ENCODE peak calls at places on chromosomes 2 and 18, in seven cellular contexts. One of them, this sample, is unnamed.
A peak's percentile ranks its signal among the peaks of the same experiment; 100 is the strongest.

GRCh38 chr2:181143790-181144300 is 163.4 kb downstream of the UBE2E3 start:
- DNase-seq in heart left ventricle: no peak
- DNase-seq in ovary: no peak
- DNase-seq in psoas muscle: no peak
- DNase-seq in body of pancreas: no peak
- DNase-seq in brain microvascular endothelial cell: no peak
- DNase-seq in IMR-90: no peak
- DNase-seq in this sample: no peak

GRCh38 chr2:206218792-206219509 is 55.5 kb upstream of the ZDBF2 start:
- DNase-seq in brain microvascular endothelial cell: no peak
- DNase-seq in psoas muscle: no peak
- DNase-seq in body of pancreas: no peak
- DNase-seq in heart left ventricle: no peak
- DNase-seq in ovary: no peak
- DNase-seq in IMR-90: no peak
- DNase-seq in this sample: no peak

GRCh38 chr18:52936931-52937330 is 596.9 kb downstream of the DCC start:
- DNase-seq in brain microvascular endothelial cell: no peak
- DNase-seq in ovary: no peak
- DNase-seq in psoas muscle: no peak
- DNase-seq in heart left ventricle: no peak
- DNase-seq in IMR-90: no peak
- DNase-seq in body of pancreas: no peak
- DNase-seq in this sample: no peak

GRCh38 chr2:214069254-214069653 is 341.6 kb upstream of the VWC2L start:
- DNase-seq in psoas muscle: no peak
- DNase-seq in body of pancreas: no peak
- DNase-seq in ovary: no peak
- DNase-seq in IMR-90: peak; percentile 93
- DNase-seq in heart left ventricle: no peak
- DNase-seq in brain microvascular endothelial cell: peak; percentile 96
- DNase-seq in this sample: peak; percentile 98

GRCh38 chr2:98926601-98927000 is 9.4 kb downstream of the CRACDL start:
- DNase-seq in psoas muscle: no peak
- DNase-seq in ovary: no peak
- DNase-seq in heart left ventricle: no peak
- DNase-seq in body of pancreas: no peak
- DNase-seq in brain microvascular endothelial cell: no peak
- DNase-seq in IMR-90: no peak
- DNase-seq in this sample: no peak

GRCh38 chr2:215171151-215171550 is 32.7 kb upstream of the ABCA12 start:
- DNase-seq in ovary: no peak
- DNase-seq in brain microvascular endothelial cell: peak; percentile 1
- DNase-seq in heart left ventricle: no peak
- DNase-seq in IMR-90: no peak
- DNase-seq in psoas muscle: no peak
- DNase-seq in body of pancreas: no peak
- DNase-seq in this sample: no peak

GRCh38 chr2:8086796-8087479 is 594.9 kb upstream of the ID2 start:
- DNase-seq in IMR-90: peak; percentile 99
- DNase-seq in heart left ventricle: no peak
- DNase-seq in ovary: no peak
- DNase-seq in brain microvascular endothelial cell: peak; percentile 94
- DNase-seq in body of pancreas: no peak
- DNase-seq in psoas muscle: no peak
- DNase-seq in this sample: peak; percentile 94

GRCh38 chr2:24970483-24971299 is 1.1 kb downstream of the DNAJC27 start:
- DNase-seq in psoas muscle: no peak
- DNase-seq in ovary: peak; percentile 17
- DNase-seq in heart left ventricle: no peak
- DNase-seq in body of pancreas: no peak
- DNase-seq in IMR-90: peak; percentile 30
- DNase-seq in brain microvascular endothelial cell: peak; percentile 12
- DNase-seq in this sample: peak; percentile 9

GRCh38 chr18:76452357-76452756 is 42.7 kb downstream of the ZNF516 start:
- DNase-seq in body of pancreas: no peak
- DNase-seq in heart left ventricle: peak; percentile 8
- DNase-seq in brain microvascular endothelial cell: peak; percentile 56
- DNase-seq in IMR-90: peak; percentile 67
- DNase-seq in psoas muscle: no peak
- DNase-seq in ovary: no peak
- DNase-seq in this sample: peak; percentile 54

GRCh38 chr18:58186258-58186948 is 142.4 kb downstream of the NEDD4L start:
- DNase-seq in psoas muscle: no peak
- DNase-seq in heart left ventricle: no peak
- DNase-seq in brain microvascular endothelial cell: peak; percentile 91
- DNase-seq in body of pancreas: peak; percentile 74
- DNase-seq in ovary: no peak
- DNase-seq in IMR-90: peak; percentile 91
- DNase-seq in this sample: peak; percentile 90

GRCh38 chr2:204881519-204882111 is 336.3 kb downstream of the PARD3B start:
- DNase-seq in heart left ventricle: no peak
- DNase-seq in brain microvascular endothelial cell: no peak
- DNase-seq in IMR-90: no peak
- DNase-seq in body of pancreas: no peak
- DNase-seq in ovary: no peak
- DNase-seq in psoas muscle: no peak
- DNase-seq in this sample: no peak

GRCh38 chr2:211181626-211182025 is 625.2 kb downstream of the CPS1 start:
- DNase-seq in psoas muscle: no peak
- DNase-seq in IMR-90: no peak
- DNase-seq in brain microvascular endothelial cell: no peak
- DNase-seq in ovary: no peak
- DNase-seq in heart left ventricle: no peak
- DNase-seq in body of pancreas: peak; percentile 6
- DNase-seq in this sample: no peak

GRCh38 chr2:220228310-220229006 is 601.0 kb downstream of the SLC4A3 start:
- DNase-seq in ovary: no peak
- DNase-seq in body of pancreas: peak; percentile 6
- DNase-seq in IMR-90: peak; percentile 99
- DNase-seq in psoas muscle: no peak
- DNase-seq in heart left ventricle: no peak
- DNase-seq in brain microvascular endothelial cell: peak; percentile 99
- DNase-seq in this sample: peak; percentile 98

GRCh38 chr2:127052068-127052770 is 54.7 kb downstream of the BIN1 start:
- DNase-seq in psoas muscle: peak; percentile 74
- DNase-seq in heart left ventricle: no peak
- DNase-seq in IMR-90: no peak
- DNase-seq in brain microvascular endothelial cell: no peak
- DNase-seq in ovary: peak; percentile 6
- DNase-seq in body of pancreas: no peak
- DNase-seq in this sample: no peak

GRCh38 chr2:70371753-70372152 is 69.9 kb upstream of the FAM136A start:
- DNase-seq in IMR-90: peak; percentile 69
- DNase-seq in brain microvascular endothelial cell: peak; percentile 34
- DNase-seq in heart left ventricle: no peak
- DNase-seq in ovary: no peak
- DNase-seq in psoas muscle: no peak
- DNase-seq in body of pancreas: no peak
- DNase-seq in this sample: peak; percentile 87

GRCh38 chr2:151183072-151183580 is 78.5 kb downstream of the RBM43 start:
- DNase-seq in psoas muscle: no peak
- DNase-seq in IMR-90: no peak
- DNase-seq in heart left ventricle: no peak
- DNase-seq in ovary: no peak
- DNase-seq in body of pancreas: no peak
- DNase-seq in brain microvascular endothelial cell: no peak
- DNase-seq in this sample: no peak

DNA sequence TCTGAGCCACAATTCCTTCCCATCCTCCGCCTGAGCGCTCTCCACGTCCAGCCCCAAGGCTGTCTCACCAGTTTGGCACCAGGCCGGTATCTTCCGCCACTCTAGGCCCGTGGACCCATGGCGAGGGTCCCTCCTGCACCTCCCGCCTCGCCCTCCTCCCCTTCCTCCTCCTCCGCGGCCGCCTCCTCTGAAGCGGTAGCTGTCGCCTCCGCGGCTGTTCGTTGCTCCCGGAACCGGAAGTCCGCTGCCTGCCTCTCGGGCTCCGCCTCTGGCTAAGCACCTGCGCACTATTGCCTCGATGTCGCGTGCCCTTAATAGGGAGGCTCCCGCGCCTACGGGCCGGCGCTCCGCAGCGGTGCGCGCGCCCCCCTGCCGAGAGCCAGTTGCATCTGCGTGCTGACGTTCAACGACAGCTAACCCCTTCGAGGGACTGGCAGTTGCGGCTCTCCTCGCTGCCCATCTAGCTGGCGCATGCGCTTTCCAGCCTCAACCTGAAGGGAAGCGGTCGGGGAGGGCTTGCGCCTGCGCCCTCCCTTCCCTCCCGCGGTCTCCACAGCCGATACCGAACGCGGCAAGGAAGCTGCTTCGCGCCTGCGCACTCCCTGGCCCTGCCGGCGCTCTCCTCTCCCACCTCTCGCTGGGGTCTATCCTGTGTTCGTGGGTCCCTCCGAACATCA is at the start of gene MBD1:
- DNase-seq in ovary: peak; percentile 98
- DNase-seq in brain microvascular endothelial cell: peak; percentile 98
- DNase-seq in IMR-90: peak; percentile 99
- DNase-seq in body of pancreas: peak; percentile 97
- DNase-seq in psoas muscle: peak; percentile 99
- DNase-seq in heart left ventricle: peak; percentile 97
- DNase-seq in this sample: peak; percentile 98
- TF ChIP-seq CTCF in ovary: peak; percentile 58
- TF ChIP-seq CTCF in brain microvascular endothelial cell: peak; percentile 34
- TF ChIP-seq CTCF in IMR-90: peak; percentile 20
- TF ChIP-seq CTCF in body of pancreas: peak; percentile 57
- TF ChIP-seq CTCF in psoas muscle: peak; percentile 32
- TF ChIP-seq CTCF in heart left ventricle: peak; percentile 26
- TF ChIP-seq CTCF in this sample: peak; percentile 70

GRCh38 chr2:42338567-42339190 is 22.3 kb downstream of the COX7A2L start:
- DNase-seq in body of pancreas: peak; percentile 38
- DNase-seq in heart left ventricle: no peak
- DNase-seq in psoas muscle: no peak
- DNase-seq in IMR-90: no peak
- DNase-seq in ovary: no peak
- DNase-seq in brain microvascular endothelial cell: no peak
- DNase-seq in this sample: no peak

GRCh38 chr2:42340938-42341636 is 19.9 kb downstream of the COX7A2L start:
- DNase-seq in psoas muscle: peak; percentile 48
- DNase-seq in body of pancreas: no peak
- DNase-seq in brain microvascular endothelial cell: no peak
- DNase-seq in ovary: no peak
- DNase-seq in heart left ventricle: no peak
- DNase-seq in IMR-90: no peak
- DNase-seq in this sample: no peak

GRCh38 chr2:42337846-42338566 is 23.0 kb downstream of the COX7A2L start:
- DNase-seq in heart left ventricle: no peak
- DNase-seq in ovary: no peak
- DNase-seq in body of pancreas: no peak
- DNase-seq in psoas muscle: no peak
- DNase-seq in brain microvascular endothelial cell: no peak
- DNase-seq in IMR-90: no peak
- DNase-seq in this sample: no peak

GRCh38 chr2:42340045-42340937 is 20.7 kb downstream of the COX7A2L start:
- DNase-seq in psoas muscle: no peak
- DNase-seq in IMR-90: no peak
- DNase-seq in body of pancreas: no peak
- DNase-seq in heart left ventricle: no peak
- DNase-seq in brain microvascular endothelial cell: no peak
- DNase-seq in ovary: no peak
- DNase-seq in this sample: no peak

DNA sequence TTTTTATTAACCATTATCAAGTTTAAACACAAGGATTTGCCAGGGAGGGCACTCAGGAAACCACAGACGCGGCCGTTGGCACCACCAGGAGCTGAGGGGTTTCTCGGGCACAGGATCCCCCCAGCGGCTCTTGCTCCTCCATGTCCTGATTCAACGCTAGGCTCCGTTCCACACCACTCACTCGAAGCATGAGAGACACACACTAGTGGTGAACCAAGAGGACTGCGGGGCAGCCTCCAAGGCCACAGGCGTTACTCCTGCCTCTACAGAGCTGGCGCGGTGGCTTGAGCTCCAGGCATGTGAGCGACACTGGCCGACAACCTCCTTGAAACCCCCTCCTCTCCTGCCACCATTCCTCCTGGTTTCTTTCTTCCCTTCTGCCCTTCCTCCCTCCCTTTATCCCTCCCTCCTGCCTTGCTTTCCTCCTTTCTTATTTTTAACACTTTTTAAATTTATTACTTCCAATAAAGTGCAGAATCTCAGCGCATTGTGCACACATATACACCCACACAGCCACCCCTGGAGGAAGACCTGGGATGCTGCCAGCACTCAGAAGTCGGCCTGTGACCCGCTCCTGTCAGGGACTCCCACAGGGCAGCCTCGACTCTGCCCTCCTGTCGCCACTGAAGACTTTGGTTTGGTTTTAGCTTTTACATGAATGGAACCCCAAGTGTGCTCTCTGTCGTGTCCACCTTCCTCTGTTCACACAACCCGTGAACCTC is 21.7 kb downstream of the COX7A2L start:
- DNase-seq in psoas muscle: no peak
- DNase-seq in IMR-90: no peak
- DNase-seq in body of pancreas: no peak
- DNase-seq in brain microvascular endothelial cell: no peak
- DNase-seq in heart left ventricle: no peak
- DNase-seq in ovary: no peak
- DNase-seq in this sample: no peak
- TF ChIP-seq CTCF in psoas muscle: no peak
- TF ChIP-seq CTCF in IMR-90: no peak
- TF ChIP-seq CTCF in body of pancreas: no peak
- TF ChIP-seq CTCF in brain microvascular endothelial cell: peak; percentile 29
- TF ChIP-seq CTCF in heart left ventricle: no peak
- TF ChIP-seq CTCF in ovary: no peak
- TF ChIP-seq CTCF in this sample: no peak

GRCh38 chr2:17148298-17149228 is 369.7 kb downstream of the RAD51AP2 start:
- DNase-seq in IMR-90: no peak
- DNase-seq in body of pancreas: peak; percentile 11
- DNase-seq in ovary: peak; percentile 13
- DNase-seq in heart left ventricle: no peak
- DNase-seq in psoas muscle: no peak
- DNase-seq in brain microvascular endothelial cell: peak; percentile 18
- DNase-seq in this sample: no peak
- TF ChIP-seq CTCF in IMR-90: no peak
- TF ChIP-seq CTCF in body of pancreas: peak; percentile 25
- TF ChIP-seq CTCF in ovary: no peak
- TF ChIP-seq CTCF in heart left ventricle: peak; percentile 12
- TF ChIP-seq CTCF in psoas muscle: no peak
- TF ChIP-seq CTCF in brain microvascular endothelial cell: peak; percentile 88
- TF ChIP-seq CTCF in this sample: no peak

GRCh38 chr2:172427990-172428840 is 829 bp downstream of the ITGA6 start:
- DNase-seq in ovary: peak; percentile 18
- DNase-seq in psoas muscle: peak; percentile 60
- DNase-seq in IMR-90: no peak
- DNase-seq in heart left ventricle: peak; percentile 41
- DNase-seq in body of pancreas: peak; percentile 71
- DNase-seq in brain microvascular endothelial cell: no peak
- DNase-seq in this sample: no peak

GRCh38 chr2:172430027-172430426 is 2.6 kb downstream of the ITGA6 start:
- DNase-seq in brain microvascular endothelial cell: no peak
- DNase-seq in body of pancreas: no peak
- DNase-seq in heart left ventricle: no peak
- DNase-seq in ovary: no peak
- DNase-seq in psoas muscle: no peak
- DNase-seq in IMR-90: no peak
- DNase-seq in this sample: no peak

GRCh38 chr2:172428841-172429173 is 1.4 kb downstream of the ITGA6 start:
- DNase-seq in brain microvascular endothelial cell: no peak
- DNase-seq in IMR-90: no peak
- DNase-seq in psoas muscle: no peak
- DNase-seq in ovary: no peak
- DNase-seq in body of pancreas: no peak
- DNase-seq in heart left ventricle: no peak
- DNase-seq in this sample: no peak

GRCh38 chr2:172430671-172431070 is 3.3 kb downstream of the ITGA6 start:
- DNase-seq in brain microvascular endothelial cell: no peak
- DNase-seq in ovary: no peak
- DNase-seq in IMR-90: peak; percentile 33
- DNase-seq in psoas muscle: no peak
- DNase-seq in heart left ventricle: no peak
- DNase-seq in body of pancreas: no peak
- DNase-seq in this sample: no peak

GRCh38 chr2:172429351-172429968 is 2.1 kb downstream of the ITGA6 start:
- DNase-seq in psoas muscle: no peak
- DNase-seq in IMR-90: peak; percentile 31
- DNase-seq in body of pancreas: peak; percentile 33
- DNase-seq in ovary: no peak
- DNase-seq in heart left ventricle: no peak
- DNase-seq in brain microvascular endothelial cell: no peak
- DNase-seq in this sample: peak; percentile 33
- TF ChIP-seq CTCF in psoas muscle: no peak
- TF ChIP-seq CTCF in IMR-90: no peak
- TF ChIP-seq CTCF in body of pancreas: peak; percentile 30
- TF ChIP-seq CTCF in ovary: no peak
- TF ChIP-seq CTCF in heart left ventricle: no peak
- TF ChIP-seq CTCF in brain microvascular endothelial cell: peak; percentile 32
- TF ChIP-seq CTCF in this sample: no peak

This sample was measured in HFFc6.